ENCODE peak calls at places on chromosomes 13 and 19, in ten cellular contexts. T, D, K, L, G, F, S, W, I and J are unnamed samples.

GRCh38 chr19:2633693-2634075 is 68.8 kb downstream of the GNG7 start:
- ATAC-seq in T (no peak), D (no peak), K (no peak), L (no peak), G (no peak), F (peak), S (no peak), W (no peak), I (no peak), J (peak)

GRCh38 chr19:34316741-34317241 is 48.2 kb upstream of the GPI start:
- ATAC-seq in T (no peak), D (peak), K (no peak), L (no peak), G (peak), F (peak), S (no peak), W (no peak), I (peak), J (peak)

GRCh38 chr13:29569253-29570057 is 26.0 kb downstream of the SLC7A1 start:
- ATAC-seq in T (no peak), D (peak), K (no peak), L (no peak), G (no peak), F (peak), S (no peak), W (no peak), I (no peak), J (no peak)

GRCh38 chr13:40920826-40921225 is 98.3 kb downstream of the ELF1 start:
- ATAC-seq in T (no peak), D (no peak), K (no peak), L (no peak), G (no peak), F (no peak), S (no peak), W (no peak), I (no peak), J (no peak)

GRCh38 chr13:36752673-36753072 is 66.3 kb upstream of the RFXAP start:
- ATAC-seq in T (no peak), D (no peak), K (no peak), L (no peak), G (no peak), F (no peak), S (no peak), W (no peak), I (no peak), J (no peak)

GRCh38 chr13:46392967-46393366 is 5.9 kb upstream of the RUBCNL start:
- ATAC-seq in T (peak), D (no peak), K (peak), L (peak), G (peak), F (no peak), S (no peak), W (no peak), I (no peak), J (peak)

GRCh38 chr19:53824134-53824611 is at the start of gene NLRP12:
- ATAC-seq in T (no peak), D (peak), K (peak), L (no peak), G (no peak), F (peak), S (peak), W (no peak), I (no peak), J (no peak)

GRCh38 chr13:95180513-95181245 is 120.6 kb downstream of the ABCC4 start:
- ATAC-seq in T (no peak), D (peak), K (no peak), L (no peak), G (no peak), F (peak), S (peak), W (no peak), I (no peak), J (no peak)

GRCh38 chr19:52896431-52897148 is 845 bp downstream of the ZNF320 start:
- ATAC-seq in T (no peak), D (peak), K (no peak), L (no peak), G (no peak), F (peak), S (peak), W (no peak), I (peak), J (no peak)

GRCh38 chr13:33401238-33401637 is 115.7 kb upstream of the STARD13 start:
- ATAC-seq in T (no peak), D (peak), K (no peak), L (no peak), G (no peak), F (peak), S (no peak), W (no peak), I (no peak), J (no peak)

GRCh38 chr13:23766939-23767338 is 122.3 kb downstream of the MIPEP start:
- ATAC-seq in T (no peak), D (no peak), K (no peak), L (no peak), G (no peak), F (no peak), S (no peak), W (no peak), I (no peak), J (no peak)

GRCh38 chr13:50691176-50691681 is 152.3 kb downstream of the DLEU7 start:
- ATAC-seq in T (no peak), D (no peak), K (no peak), L (no peak), G (no peak), F (no peak), S (no peak), W (no peak), I (no peak), J (no peak)

GRCh38 chr19:873084-874019 is 13.9 kb downstream of the CFD start:
- ATAC-seq in T (peak), D (peak), K (peak), L (peak), G (peak), F (peak), S (no peak), W (peak), I (peak), J (peak)

GRCh38 chr13:46595136-46595917 is 42.4 kb downstream of the LRCH1 start:
- ATAC-seq in T (no peak), D (peak), K (no peak), L (no peak), G (no peak), F (peak), S (no peak), W (peak), I (peak), J (no peak)

GRCh38 chr13:33004454-33004853 is 11.8 kb upstream of the KL start:
- ATAC-seq in T (no peak), D (no peak), K (no peak), L (no peak), G (no peak), F (peak), S (peak), W (no peak), I (no peak), J (no peak)

GRCh38 chr13:20394506-20394905 is 131.2 kb downstream of the CRYL1 start:
- ATAC-seq in T (no peak), D (no peak), K (no peak), L (no peak), G (no peak), F (no peak), S (no peak), W (no peak), I (no peak), J (no peak)

GRCh38 chr13:99969934-99970760 is 1.4 kb downstream of the ZIC5 start:
- ATAC-seq in T (peak), D (peak), K (peak), L (peak), G (peak), F (no peak), S (no peak), W (peak), I (peak), J (peak)

GRCh38 chr13:25032160-25032559 is 63.8 kb upstream of the PABPC3 start:
- ATAC-seq in T (no peak), D (no peak), K (no peak), L (no peak), G (no peak), F (peak), S (no peak), W (no peak), I (no peak), J (no peak)

GRCh38 chr19:38036707-38037106 is 129.7 kb downstream of the SIPA1L3 start:
- ATAC-seq in T (no peak), D (no peak), K (no peak), L (no peak), G (no peak), F (no peak), S (no peak), W (no peak), I (no peak), J (no peak)

GRCh38 chr13:75704942-75705320 is 68.8 kb downstream of the LMO7 start:
- ATAC-seq in T (no peak), D (peak), K (no peak), L (no peak), G (no peak), F (peak), S (no peak), W (no peak), I (peak), J (no peak)

GRCh38 chr13:113420833-113421600 is 32.3 kb downstream of the ADPRHL1 start:
- ATAC-seq in T (no peak), D (no peak), K (no peak), L (peak), G (no peak), F (peak), S (peak), W (no peak), I (no peak), J (no peak)

GRCh38 chr19:35644987-35645679 is 3.0 kb upstream of the COX6B1 start:
- ATAC-seq in T (no peak), D (peak), K (peak), L (no peak), G (peak), F (peak), S (peak), W (no peak), I (no peak), J (peak)